ENCODE peak calls at places on chromosomes 11 and 22, in five cellular contexts. G is activated naive CD4-positive, alpha-beta T cell treated with Interleukin-2 at 50 U/mL for 16 hours; E is stimulated activated CD4-positive, alpha-beta T cell treated with anti-CD3 and anti-CD28 coated beads, Interleukin-1b, Interleukin-23, amount 100 ng/mL, for 1 hour; K is lower leg skin; Y is tibial nerve. C is an unnamed sample.

GRCh38 chr11:72257551-72257950 is 13.6 kb upstream of the PHOX2A start:
- DNase-seq in G (no peak), E (no peak), K (no peak), Y (no peak), C (no peak)

GRCh38 chr11:90332415-90332814 is 109.6 kb upstream of the CHORDC1 start:
- DNase-seq in G (no peak), E (no peak), K (no peak), Y (no peak), C (no peak)

GRCh38 chr11:102551188-102551781 is 20.7 kb upstream of the MMP7 start:
- DNase-seq in G (no peak), E (no peak), K (no peak), Y (no peak), C (no peak)

GRCh38 chr11:7020183-7020917 is at the start of the genes NLRP14 and ZNF214:
- DNase-seq in G (no peak), E (no peak), K (peak), Y (peak), C (peak)

GRCh38 chr11:65529475-65530156 is 4.7 kb downstream of the SCYL1 start:
- DNase-seq in G (no peak), E (no peak), K (no peak), Y (no peak), C (no peak)

GRCh38 chr11:7869467-7869866 is 61.6 kb downstream of the OR10A6 start:
- DNase-seq in G (no peak), E (no peak), K (no peak), Y (no peak), C (no peak)

GRCh38 chr11:35579557-35580396 is 38.5 kb upstream of the FJX1 start:
- DNase-seq in G (no peak), E (no peak), K (no peak), Y (peak), C (peak)

GRCh38 chr11:11998091-11998781 is 10.2 kb downstream of the DKK3 start:
- DNase-seq in G (no peak), E (no peak), K (no peak), Y (no peak), C (peak)

GRCh38 chr11:128711136-128711535 is 17.3 kb downstream of the FLI1 start:
- DNase-seq in G (no peak), E (no peak), K (no peak), Y (no peak), C (no peak)

GRCh38 chr11:66012946-66013761 is 1.3 kb downstream of the CST6 start:
- DNase-seq in G (no peak), E (no peak), K (no peak), Y (no peak), C (no peak)

GRCh38 chr22:48499456-48500425 is 1327.9 kb downstream of the BRD1 start:
- DNase-seq in G (no peak), E (no peak), K (no peak), Y (no peak), C (no peak)

GRCh38 chr22:43854151-43854785 is 8.0 kb downstream of the SULT4A1 start:
- DNase-seq in G (no peak), E (no peak), K (no peak), Y (no peak), C (no peak)

GRCh38 chr11:106061249-106061794 is 15.8 kb downstream of the KBTBD3 start:
- DNase-seq in G (no peak), E (no peak), K (no peak), Y (no peak), C (no peak)

GRCh38 chr22:47337161-47337621 is 574.7 kb downstream of the TBC1D22A start:
- DNase-seq in G (no peak), E (no peak), K (no peak), Y (no peak), C (peak)

GRCh38 chr11:44625759-44626523 is 60.5 kb downstream of the CD82 start:
- DNase-seq in G (peak), E (no peak), K (peak), Y (no peak), C (no peak)

GRCh38 chr11:45662665-45663485 is 2.5 kb downstream of the CHST1 start:
- DNase-seq in G (no peak), E (no peak), K (no peak), Y (no peak), C (peak)